ENCODE peak calls at places on chromosome 3, in four cellular contexts. L is substantia nigra, N is occipital lobe, V is fibroblast of the aortic adventitia. M is an unnamed sample.

GRCh38 chr3:87503901-87504498 is 227.6 kb upstream of the POU1F1 start:
- DNase-seq in N (no peak), L (peak), V (peak), M (peak)

GRCh38 chr3:65914740-65915366 is 123.9 kb downstream of the MAGI1 start:
- DNase-seq in V (no peak), N (no peak), L (no peak), M (no peak)

GRCh38 chr3:108404409-108404808 is 106.0 kb downstream of the MYH15 start:
- DNase-seq in N (no peak), V (no peak), L (no peak), M (no peak)

GRCh38 chr3:167032267-167032876 is 347.7 kb downstream of the ZBBX start:
- DNase-seq in V (peak), N (no peak), L (peak), M (peak)

GRCh38 chr3:171951597-171951996 is 87.8 kb upstream of the FNDC3B start:
- DNase-seq in L (no peak), V (no peak), N (no peak), M (no peak)

GRCh38 chr3:112096176-112096575 is 10.0 kb downstream of the C3orf52 start:
- DNase-seq in V (peak), N (no peak), L (no peak), M (no peak)

GRCh38 chr3:123663977-123664376 is 79.1 kb upstream of the HACD2 start:
- DNase-seq in N (no peak), L (no peak), V (no peak), M (no peak)

GRCh38 chr3:112411425-112411824 is 78.5 kb downstream of the CD200 start:
- DNase-seq in V (no peak), N (no peak), L (no peak), M (peak)

GRCh38 chr3:72436863-72437592 is 411.2 kb downstream of the SHQ1 start:
- DNase-seq in L (no peak), V (no peak), N (no peak), M (no peak)

GRCh38 chr3:26624209-26624775 is 1.7 kb downstream of the LRRC3B start:
- DNase-seq in N (no peak), V (no peak), L (no peak), M (peak)

GRCh38 chr3:181862502-181862901 is 150.8 kb downstream of the SOX2 start:
- DNase-seq in N (no peak), V (no peak), L (no peak), M (no peak)

GRCh38 chr3:117979466-117979865 is 1055.2 kb downstream of the IGSF11 start:
- DNase-seq in L (no peak), V (no peak), N (no peak), M (no peak)

GRCh38 chr3:143975549-143976152 is 4.0 kb downstream of the DIPK2A start:
- DNase-seq in V (peak), L (peak), N (no peak), M (peak)

GRCh38 chr3:3334456-3334855 is 155.0 kb upstream of the CRBN start:
- DNase-seq in N (no peak), L (no peak), V (no peak), M (peak)

GRCh38 chr3:34377961-34378360 is 579.5 kb downstream of the PDCD6IP start:
- DNase-seq in L (no peak), N (no peak), V (no peak), M (no peak)

GRCh38 chr3:33438284-33438668 is 1.9 kb downstream of the UBP1 start:
- DNase-seq in V (peak), N (no peak), L (no peak), M (peak)

GRCh38 chr3:118817748-118818165 is 216.9 kb downstream of the IGSF11 start:
- DNase-seq in V (peak), L (peak), N (no peak), M (peak)

GRCh38 chr3:129859272-129859671 is 34.2 kb downstream of the TMCC1 start:
- DNase-seq in L (no peak), V (no peak), N (no peak), M (no peak)

GRCh38 chr3:171829841-171830559 is 13.1 kb upstream of the TMEM212 start:
- DNase-seq in V (peak), L (peak), N (peak), M (peak)

GRCh38 chr3:55897573-55898224 is 410.6 kb upstream of the WNT5A start:
- DNase-seq in V (no peak), N (no peak), L (no peak), M (peak)

GRCh38 chr3:114213262-114213668 is 24.1 kb downstream of the ZNF80 start:
- DNase-seq in N (no peak), V (peak), L (no peak), M (peak)

GRCh38 chr3:149455989-149456388 is 18.5 kb upstream of the TM4SF4 start:
- DNase-seq in V (no peak), N (no peak), L (no peak), M (no peak)

GRCh38 chr3:119810018-119810435 is 28.1 kb downstream of the NR1I2 start:
- DNase-seq in L (no peak), N (no peak), V (peak), M (peak)

GRCh38 chr3:81716870-81717509 is 44.5 kb downstream of the GBE1 start:
- DNase-seq in N (no peak), L (no peak), V (peak), M (peak)

GRCh38 chr3:38576131-38577088 is 73.1 kb downstream of the SCN5A start:
- DNase-seq in N (no peak), V (no peak), L (no peak), M (no peak)

GRCh38 chr3:16818945-16819344 is 65.8 kb upstream of the PLCL2 start:
- DNase-seq in N (no peak), L (no peak), V (no peak), M (no peak)

GRCh38 chr3:15440891-15441290 is 13.5 kb downstream of the EAF1 start:
- DNase-seq in N (no peak), V (peak), L (no peak), M (no peak)

GRCh38 chr3:46926039-46926438 is 48.5 kb downstream of the PTH1R start:
- DNase-seq in N (no peak), L (no peak), V (peak), M (peak)

GRCh38 chr3:32276279-32276841 is 37.9 kb downstream of the CMTM8 start:
- DNase-seq in N (no peak), L (no peak), V (peak), M (peak)

GRCh38 chr3:142614059-142614626 is 17.9 kb downstream of the PLS1 start:
- DNase-seq in V (no peak), N (no peak), L (no peak), M (no peak)

GRCh38 chr3:141844108-141844507 is 32.3 kb upstream of the ATP1B3 start:
- DNase-seq in L (no peak), V (no peak), N (no peak), M (no peak)

GRCh38 chr3:136122006-136122405 is 74.1 kb downstream of the MSL2 start:
- DNase-seq in L (no peak), N (no peak), V (no peak), M (peak)

GRCh38 chr3:151434151-151434890 is 26.5 kb downstream of the IGSF10 start:
- DNase-seq in N (no peak), L (no peak), V (peak), M (peak)

GRCh38 chr3:22835041-22835440 is 368.1 kb upstream of the UBE2E2 start:
- DNase-seq in L (no peak), N (no peak), V (no peak), M (peak)

GRCh38 chr3:13822042-13822441 is 57.8 kb downstream of the WNT7A start:
- DNase-seq in N (no peak), L (no peak), V (peak), M (no peak)

GRCh38 chr3:70853161-70853560 is 540.7 kb upstream of the MDFIC2 start:
- DNase-seq in V (no peak), L (no peak), N (no peak), M (no peak)

GRCh38 chr3:111538687-111539086 is 3.3 kb upstream of the CD96 start:
- DNase-seq in N (no peak), L (no peak), V (peak), M (peak)